ENCODE peak calls at places on chromosomes 3 and 15, in ten cellular contexts. One of them, this sample, is unnamed.

GRCh38 chr3:191192941-191193340 is 6.1 kb upstream of the OSTN start:
- DNase-seq in GM10248: no peak
- DNase-seq in endothelial cell: no peak
- DNase-seq in heart right ventricle: no peak
- DNase-seq in IMR-90: no peak
- DNase-seq in PC-9: no peak
- DNase-seq in uterus: no peak
- DNase-seq in psoas muscle: no peak
- DNase-seq in GM06990: no peak
- DNase-seq in GM13976: no peak
- DNase-seq in this sample: no peak

GRCh38 chr15:68268405-68268804 is 9.1 kb upstream of the FEM1B start:
- DNase-seq in IMR-90: peak
- DNase-seq in psoas muscle: no peak
- DNase-seq in uterus: no peak
- DNase-seq in GM13976: no peak
- DNase-seq in heart right ventricle: no peak
- DNase-seq in GM10248: no peak
- DNase-seq in GM06990: no peak
- DNase-seq in PC-9: no peak
- DNase-seq in endothelial cell: no peak
- DNase-seq in this sample: no peak

GRCh38 chr15:37709669-37710068 is 224.8 kb upstream of the TMCO5A start:
- DNase-seq in PC-9: no peak
- DNase-seq in IMR-90: no peak
- DNase-seq in endothelial cell: no peak
- DNase-seq in psoas muscle: no peak
- DNase-seq in uterus: no peak
- DNase-seq in GM06990: no peak
- DNase-seq in GM13976: no peak
- DNase-seq in heart right ventricle: no peak
- DNase-seq in GM10248: no peak
- DNase-seq in this sample: no peak

GRCh38 chr15:98057453-98057852 is 97.0 kb downstream of the ARRDC4 start:
- DNase-seq in PC-9: no peak
- DNase-seq in psoas muscle: no peak
- DNase-seq in endothelial cell: no peak
- DNase-seq in GM13976: no peak
- DNase-seq in heart right ventricle: no peak
- DNase-seq in uterus: no peak
- DNase-seq in IMR-90: no peak
- DNase-seq in GM06990: no peak
- DNase-seq in GM10248: no peak
- DNase-seq in this sample: no peak

GRCh38 chr15:52642386-52643361 is 36.5 kb downstream of the ATOSA start:
- DNase-seq in psoas muscle: no peak
- DNase-seq in GM13976: no peak
- DNase-seq in IMR-90: peak
- DNase-seq in GM06990: no peak
- DNase-seq in GM10248: no peak
- DNase-seq in heart right ventricle: no peak
- DNase-seq in uterus: no peak
- DNase-seq in PC-9: no peak
- DNase-seq in endothelial cell: no peak
- DNase-seq in this sample: no peak

GRCh38 chr3:135503429-135504083 is 462.0 kb upstream of the PPP2R3A start:
- DNase-seq in IMR-90: peak
- DNase-seq in PC-9: no peak
- DNase-seq in heart right ventricle: peak
- DNase-seq in endothelial cell: peak
- DNase-seq in GM06990: peak
- DNase-seq in psoas muscle: peak
- DNase-seq in GM13976: peak
- DNase-seq in uterus: peak
- DNase-seq in GM10248: peak
- DNase-seq in this sample: peak

GRCh38 chr3:99825239-99825638 is 7.6 kb downstream of the CMSS1 start:
- DNase-seq in GM13976: no peak
- DNase-seq in heart right ventricle: no peak
- DNase-seq in uterus: no peak
- DNase-seq in endothelial cell: no peak
- DNase-seq in PC-9: peak
- DNase-seq in GM06990: no peak
- DNase-seq in IMR-90: peak
- DNase-seq in GM10248: no peak
- DNase-seq in psoas muscle: no peak
- DNase-seq in this sample: no peak

GRCh38 chr3:194346621-194347020 is 4.5 kb downstream of the CPN2 start:
- DNase-seq in heart right ventricle: no peak
- DNase-seq in GM13976: no peak
- DNase-seq in PC-9: no peak
- DNase-seq in IMR-90: peak
- DNase-seq in GM10248: no peak
- DNase-seq in GM06990: no peak
- DNase-seq in endothelial cell: no peak
- DNase-seq in psoas muscle: no peak
- DNase-seq in uterus: no peak
- DNase-seq in this sample: no peak

GRCh38 chr15:31552482-31553099 is 226.0 kb downstream of the KLF13 start:
- DNase-seq in IMR-90: peak
- DNase-seq in GM10248: no peak
- DNase-seq in endothelial cell: no peak
- DNase-seq in GM06990: no peak
- DNase-seq in heart right ventricle: no peak
- DNase-seq in GM13976: no peak
- DNase-seq in psoas muscle: no peak
- DNase-seq in PC-9: no peak
- DNase-seq in uterus: no peak
- DNase-seq in this sample: no peak

GRCh38 chr3:62737449-62737848 is 137.8 kb downstream of the CADPS start:
- DNase-seq in psoas muscle: no peak
- DNase-seq in GM06990: no peak
- DNase-seq in uterus: no peak
- DNase-seq in GM13976: no peak
- DNase-seq in heart right ventricle: no peak
- DNase-seq in endothelial cell: no peak
- DNase-seq in IMR-90: no peak
- DNase-seq in GM10248: no peak
- DNase-seq in PC-9: no peak
- DNase-seq in this sample: no peak

GRCh38 chr3:10981961-10982360 is 10.6 kb upstream of the SLC6A1 start:
- DNase-seq in endothelial cell: no peak
- DNase-seq in IMR-90: no peak
- DNase-seq in psoas muscle: no peak
- DNase-seq in heart right ventricle: no peak
- DNase-seq in PC-9: no peak
- DNase-seq in GM13976: no peak
- DNase-seq in GM06990: no peak
- DNase-seq in GM10248: no peak
- DNase-seq in uterus: no peak
- DNase-seq in this sample: no peak

GRCh38 chr3:69326821-69327433 is 59.0 kb downstream of the FRMD4B start:
- DNase-seq in GM13976: peak
- DNase-seq in GM10248: peak
- DNase-seq in uterus: no peak
- DNase-seq in endothelial cell: no peak
- DNase-seq in psoas muscle: no peak
- DNase-seq in PC-9: no peak
- DNase-seq in IMR-90: no peak
- DNase-seq in GM06990: peak
- DNase-seq in heart right ventricle: no peak
- DNase-seq in this sample: peak

GRCh38 chr15:50686468-50687301 is at the start of gene TRPM7:
- DNase-seq in GM10248: peak
- DNase-seq in psoas muscle: peak
- DNase-seq in uterus: peak
- DNase-seq in heart right ventricle: peak
- DNase-seq in IMR-90: peak
- DNase-seq in endothelial cell: peak
- DNase-seq in GM13976: peak
- DNase-seq in PC-9: peak
- DNase-seq in GM06990: peak
- DNase-seq in this sample: peak
- TF ChIP-seq CTCF in GM10248: no peak
- TF ChIP-seq CTCF in psoas muscle: no peak
- TF ChIP-seq CTCF in uterus: peak
- TF ChIP-seq CTCF in heart right ventricle: no peak
- TF ChIP-seq CTCF in IMR-90: no peak
- TF ChIP-seq CTCF in endothelial cell: no peak
- TF ChIP-seq CTCF in GM13976: no peak
- TF ChIP-seq CTCF in PC-9: no peak
- TF ChIP-seq CTCF in GM06990: no peak
- TF ChIP-seq CTCF in this sample: no peak

GRCh38 chr3:139757448-139758030 is 79.8 kb upstream of the NMNAT3 start:
- DNase-seq in psoas muscle: no peak
- DNase-seq in PC-9: no peak
- DNase-seq in IMR-90: no peak
- DNase-seq in heart right ventricle: no peak
- DNase-seq in GM06990: no peak
- DNase-seq in uterus: no peak
- DNase-seq in endothelial cell: no peak
- DNase-seq in GM13976: no peak
- DNase-seq in GM10248: no peak
- DNase-seq in this sample: no peak
- TF ChIP-seq CTCF in psoas muscle: no peak
- TF ChIP-seq CTCF in PC-9: no peak
- TF ChIP-seq CTCF in IMR-90: no peak
- TF ChIP-seq CTCF in heart right ventricle: no peak
- TF ChIP-seq CTCF in GM06990: no peak
- TF ChIP-seq CTCF in uterus: no peak
- TF ChIP-seq CTCF in endothelial cell: no peak
- TF ChIP-seq CTCF in GM13976: no peak
- TF ChIP-seq CTCF in GM10248: no peak
- TF ChIP-seq CTCF in this sample: no peak

GRCh38 chr3:30130391-30130790 is 476.0 kb upstream of the TGFBR2 start:
- DNase-seq in endothelial cell: no peak
- DNase-seq in uterus: no peak
- DNase-seq in PC-9: no peak
- DNase-seq in GM13976: no peak
- DNase-seq in heart right ventricle: no peak
- DNase-seq in IMR-90: no peak
- DNase-seq in GM10248: no peak
- DNase-seq in GM06990: no peak
- DNase-seq in psoas muscle: no peak
- DNase-seq in this sample: no peak

GRCh38 chr3:30140356-30140755 is 466.0 kb upstream of the TGFBR2 start:
- DNase-seq in GM06990: no peak
- DNase-seq in IMR-90: no peak
- DNase-seq in uterus: no peak
- DNase-seq in psoas muscle: no peak
- DNase-seq in GM13976: no peak
- DNase-seq in endothelial cell: no peak
- DNase-seq in GM10248: no peak
- DNase-seq in heart right ventricle: no peak
- DNase-seq in PC-9: no peak
- DNase-seq in this sample: no peak

GRCh38 chr3:30131171-30131570 is 475.2 kb upstream of the TGFBR2 start:
- DNase-seq in psoas muscle: no peak
- DNase-seq in uterus: no peak
- DNase-seq in GM06990: no peak
- DNase-seq in heart right ventricle: no peak
- DNase-seq in PC-9: no peak
- DNase-seq in GM10248: no peak
- DNase-seq in endothelial cell: no peak
- DNase-seq in GM13976: no peak
- DNase-seq in IMR-90: no peak
- DNase-seq in this sample: no peak

GRCh38 chr3:30139283-30139682 is 467.1 kb upstream of the TGFBR2 start:
- DNase-seq in psoas muscle: no peak
- DNase-seq in GM10248: no peak
- DNase-seq in GM06990: no peak
- DNase-seq in uterus: no peak
- DNase-seq in endothelial cell: no peak
- DNase-seq in PC-9: no peak
- DNase-seq in IMR-90: no peak
- DNase-seq in heart right ventricle: no peak
- DNase-seq in GM13976: no peak
- DNase-seq in this sample: no peak

DNA sequence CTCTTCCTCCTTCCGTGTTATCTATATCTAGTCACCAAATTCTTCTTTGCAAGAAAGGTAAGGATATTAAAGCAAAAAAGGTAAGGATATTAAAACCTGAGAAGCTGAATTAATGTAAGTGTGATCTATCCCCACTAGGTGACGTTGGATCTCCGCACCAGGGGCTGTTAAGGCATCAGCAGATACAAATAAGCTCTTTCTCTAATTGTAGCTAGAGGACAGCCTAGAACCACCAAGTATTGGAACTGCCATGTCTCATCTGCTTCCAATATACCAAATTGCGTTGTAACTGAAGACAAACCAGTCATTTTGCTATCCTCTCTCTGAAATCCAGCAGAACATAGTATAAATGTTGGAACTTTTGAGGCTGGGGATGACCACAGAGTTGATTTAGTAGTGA is 471.2 kb upstream of the TGFBR2 start:
- DNase-seq in endothelial cell: no peak
- DNase-seq in uterus: no peak
- DNase-seq in PC-9: no peak
- DNase-seq in IMR-90: no peak
- DNase-seq in GM13976: no peak
- DNase-seq in heart right ventricle: peak
- DNase-seq in GM10248: no peak
- DNase-seq in GM06990: no peak
- DNase-seq in psoas muscle: no peak
- DNase-seq in this sample: no peak
- TF ChIP-seq CTCF in endothelial cell: no peak
- TF ChIP-seq CTCF in uterus: no peak
- TF ChIP-seq CTCF in PC-9: no peak
- TF ChIP-seq CTCF in IMR-90: no peak
- TF ChIP-seq CTCF in GM13976: no peak
- TF ChIP-seq CTCF in heart right ventricle: peak
- TF ChIP-seq CTCF in GM10248: no peak
- TF ChIP-seq CTCF in GM06990: no peak
- TF ChIP-seq CTCF in psoas muscle: no peak
- TF ChIP-seq CTCF in this sample: no peak

GRCh38 chr3:156455839-156456238 is 99.1 kb downstream of the SSR3 start:
- DNase-seq in IMR-90: no peak
- DNase-seq in GM06990: no peak
- DNase-seq in psoas muscle: no peak
- DNase-seq in GM10248: no peak
- DNase-seq in heart right ventricle: no peak
- DNase-seq in endothelial cell: no peak
- DNase-seq in uterus: no peak
- DNase-seq in GM13976: no peak
- DNase-seq in PC-9: no peak
- DNase-seq in this sample: no peak
- TF ChIP-seq CTCF in IMR-90: no peak
- TF ChIP-seq CTCF in GM06990: peak
- TF ChIP-seq CTCF in psoas muscle: no peak
- TF ChIP-seq CTCF in GM10248: no peak
- TF ChIP-seq CTCF in heart right ventricle: no peak
- TF ChIP-seq CTCF in endothelial cell: no peak
- TF ChIP-seq CTCF in uterus: no peak
- TF ChIP-seq CTCF in GM13976: no peak
- TF ChIP-seq CTCF in PC-9: no peak
- TF ChIP-seq CTCF in this sample: no peak

DNA sequence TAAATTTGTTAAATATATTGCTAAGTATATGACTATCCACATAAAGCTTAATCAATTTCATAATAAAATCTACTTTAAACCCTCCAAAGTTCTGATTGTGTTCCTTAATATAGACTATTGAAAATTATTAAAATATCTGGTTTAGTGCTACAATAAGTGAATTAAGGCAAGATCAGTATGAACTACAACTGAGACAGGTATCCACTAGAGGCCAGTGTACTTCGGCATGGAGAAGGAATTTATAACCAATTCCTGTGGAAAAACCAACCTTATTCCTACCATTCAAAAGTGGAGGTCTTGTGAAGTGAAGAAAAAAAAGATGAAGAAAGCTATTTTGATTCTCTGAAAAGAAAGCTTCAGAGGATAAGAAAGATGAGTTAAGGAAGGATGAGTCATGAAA is 237.7 kb downstream of the SUCLG2 start:
- DNase-seq in IMR-90: no peak
- DNase-seq in psoas muscle: no peak
- DNase-seq in GM06990: no peak
- DNase-seq in PC-9: no peak
- DNase-seq in GM10248: no peak
- DNase-seq in endothelial cell: no peak
- DNase-seq in uterus: no peak
- DNase-seq in heart right ventricle: no peak
- DNase-seq in GM13976: no peak
- DNase-seq in this sample: no peak
- TF ChIP-seq CTCF in IMR-90: no peak
- TF ChIP-seq CTCF in psoas muscle: no peak
- TF ChIP-seq CTCF in GM06990: no peak
- TF ChIP-seq CTCF in PC-9: no peak
- TF ChIP-seq CTCF in GM10248: no peak
- TF ChIP-seq CTCF in endothelial cell: no peak
- TF ChIP-seq CTCF in uterus: no peak
- TF ChIP-seq CTCF in heart right ventricle: no peak
- TF ChIP-seq CTCF in GM13976: no peak
- TF ChIP-seq CTCF in this sample: no peak

This sample was measured in GM13977.